ENCODE peak calls at places on chromosomes 3 and 15, in five cellular contexts. T is T47D; W is CD4-positive, alpha-beta memory T cell; K is NCI-H2171 treated with DMSO at 0.1 percent for 48 hours; Z is T-cell. V is an unnamed sample.

GRCh38 chr3:42898896-42899675 is 6.9 kb upstream of the ZNF662 start:
- DNase-seq in T (no peak), W (no peak), K (peak; percentile 33), Z (no peak), V (no peak)

GRCh38 chr3:54257114-54257513 is 134.8 kb downstream of the CACNA2D3 start:
- DNase-seq in T (no peak), W (no peak), K (no peak), Z (no peak), V (no peak)

GRCh38 chr3:129424185-129424841 is 4.1 kb downstream of the EFCAB12 start:
- DNase-seq in T (no peak), W (no peak), K (no peak), Z (no peak), V (no peak)

GRCh38 chr3:123324880-123325765 is 123.4 kb downstream of the SEC22A start:
- DNase-seq in T (no peak), W (no peak), K (peak; percentile 77), Z (no peak), V (no peak)

GRCh38 chr3:171867976-171868375 is 24.8 kb downstream of the TMEM212 start:
- DNase-seq in T (no peak), W (no peak), K (no peak), Z (no peak), V (no peak)

GRCh38 chr3:44114142-44114541 is 127.5 kb upstream of the TOPAZ1 start:
- DNase-seq in T (peak; percentile 25), W (peak; percentile 2), K (peak; percentile 0), Z (peak; percentile 26), V (peak; percentile 15)

GRCh38 chr3:172513488-172513887 is 9.7 kb downstream of the TNFSF10 start:
- DNase-seq in T (no peak), W (no peak), K (no peak), Z (no peak), V (no peak)

GRCh38 chr15:41926184-41927056 is 32.6 kb upstream of the SPTBN5 start:
- DNase-seq in T (no peak), W (no peak), K (no peak), Z (no peak), V (peak; percentile 13)

GRCh38 chr15:68843425-68844311 is 23.0 kb upstream of the ANP32A start:
- DNase-seq in T (no peak), W (peak; percentile 26), K (peak; percentile 75), Z (peak; percentile 17), V (no peak)

GRCh38 chr3:196533260-196533681 is 18.1 kb upstream of the SMCO1 start:
- DNase-seq in T (no peak), W (no peak), K (no peak), Z (no peak), V (no peak)

GRCh38 chr3:171712168-171712938 is 97.9 kb downstream of the PLD1 start:
- DNase-seq in T (no peak), W (no peak), K (no peak), Z (no peak), V (no peak)

GRCh38 chr3:81829946-81830345 is 68.5 kb upstream of the GBE1 start:
- DNase-seq in T (no peak), W (no peak), K (no peak), Z (no peak), V (no peak)

GRCh38 chr15:100457201-100457600 is 71.5 kb downstream of the CERS3 start:
- DNase-seq in T (no peak), W (no peak), K (peak; percentile 5), Z (no peak), V (no peak)